ENCODE peak calls at places on chromosome 18, in eight cellular contexts. Z is RWPE1; H is AG04449; Y is CD8-positive, alpha-beta T cell; U is lower lobe of right lung; D is A549; V is heart left ventricle; P is GM23338. R is an unnamed sample.

GRCh38 chr18:49697049-49697448 is 116.3 kb downstream of the ACAA2 start:
- DNase-seq in Z (no peak), H (no peak), Y (no peak), U (no peak), D (no peak), V (no peak), P (no peak), R (no peak)

GRCh38 chr18:3579701-3580100 is 129.7 kb downstream of the TGIF1 start:
- DNase-seq in Z (no peak), H (peak), Y (no peak), U (no peak), D (no peak), V (no peak), P (no peak), R (no peak)

GRCh38 chr18:210780-211179 is 52.4 kb downstream of the USP14 start:
- DNase-seq in Z (no peak), H (no peak), Y (no peak), U (no peak), D (no peak), V (no peak), P (peak), R (no peak)

GRCh38 chr18:24103622-24104021 is 35.2 kb upstream of the CABYR start:
- DNase-seq in Z (no peak), H (no peak), Y (no peak), U (no peak), D (no peak), V (no peak), P (no peak), R (no peak)

GRCh38 chr18:45107425-45107824 is 426.7 kb downstream of the SETBP1 start:
- DNase-seq in Z (peak), H (no peak), Y (no peak), U (no peak), D (no peak), V (no peak), P (no peak), R (no peak)

GRCh38 chr18:41665210-41665609 is 289.8 kb upstream of the PIK3C3 start:
- DNase-seq in Z (no peak), H (no peak), Y (no peak), U (no peak), D (no peak), V (no peak), P (no peak), R (no peak)

GRCh38 chr18:51235011-51235789 is 37.7 kb upstream of the MEX3C start:
- DNase-seq in Z (peak), H (no peak), Y (no peak), U (no peak), D (peak), V (no peak), P (no peak), R (no peak)

GRCh38 chr18:79798346-79798998 is 734 bp downstream of the KCNG2 start:
- DNase-seq in Z (no peak), H (no peak), Y (no peak), U (no peak), D (no peak), V (no peak), P (peak), R (peak)

GRCh38 chr18:29226201-29226600 is 1049.3 kb upstream of the CDH2 start:
- DNase-seq in Z (no peak), H (no peak), Y (no peak), U (no peak), D (no peak), V (no peak), P (no peak), R (no peak)

GRCh38 chr18:6589979-6590725 is 139.4 kb upstream of the ARHGAP28 start:
- DNase-seq in Z (no peak), H (no peak), Y (no peak), U (no peak), D (no peak), V (no peak), P (no peak), R (no peak)

GRCh38 chr18:49728542-49728941 is 84.8 kb downstream of the ACAA2 start:
- DNase-seq in Z (no peak), H (no peak), Y (no peak), U (peak), D (peak), V (no peak), P (peak), R (no peak)

GRCh38 chr18:61572871-61573270 is 239.6 kb downstream of the CDH20 start:
- DNase-seq in Z (no peak), H (peak), Y (no peak), U (no peak), D (no peak), V (no peak), P (no peak), R (no peak)

GRCh38 chr18:51275712-51276473 is 78.4 kb upstream of the MEX3C start:
- DNase-seq in Z (no peak), H (no peak), Y (no peak), U (no peak), D (no peak), V (peak), P (no peak), R (no peak)

GRCh38 chr18:54879691-54880090 is 51.4 kb downstream of the RAB27B start:
- DNase-seq in Z (no peak), H (no peak), Y (no peak), U (no peak), D (no peak), V (no peak), P (no peak), R (no peak)
- TF ChIP-seq CTCF in Z (no peak), H (no peak), Y (no peak), U (no peak), D (no peak), V (no peak), P (no peak), R (no peak)

GRCh38 chr18:48689548-48689947 is 150.7 kb downstream of the CTIF start:
- DNase-seq in Z (no peak), H (no peak), Y (no peak), U (no peak), D (no peak), V (no peak), P (no peak), R (no peak)

GRCh38 chr18:48687694-48688042 is 148.8 kb downstream of the CTIF start:
- DNase-seq in Z (no peak), H (no peak), Y (no peak), U (no peak), D (no peak), V (no peak), P (no peak), R (no peak)

GRCh38 chr18:48693006-48693405 is 154.2 kb downstream of the CTIF start:
- DNase-seq in Z (no peak), H (no peak), Y (no peak), U (no peak), D (no peak), V (no peak), P (no peak), R (no peak)

GRCh38 chr18:48690494-48690893 is 151.7 kb downstream of the CTIF start:
- DNase-seq in Z (no peak), H (no peak), Y (no peak), U (no peak), D (no peak), V (no peak), P (no peak), R (no peak)

GRCh38 chr18:48688961-48689360 is 150.1 kb downstream of the CTIF start:
- DNase-seq in Z (no peak), H (no peak), Y (no peak), U (no peak), D (no peak), V (no peak), P (no peak), R (no peak)
- TF ChIP-seq CTCF in Z (no peak), H (no peak), Y (no peak), U (no peak), D (no peak), V (no peak), P (no peak), R (no peak)

GRCh38 chr18:25561923-25562322 is 210.0 kb upstream of the ZNF521 start:
- DNase-seq in Z (no peak), H (no peak), Y (no peak), U (no peak), D (peak), V (no peak), P (peak), R (no peak)
- TF ChIP-seq CTCF in Z (no peak), H (peak), Y (no peak), U (peak), D (no peak), V (peak), P (peak), R (peak)

DNA sequence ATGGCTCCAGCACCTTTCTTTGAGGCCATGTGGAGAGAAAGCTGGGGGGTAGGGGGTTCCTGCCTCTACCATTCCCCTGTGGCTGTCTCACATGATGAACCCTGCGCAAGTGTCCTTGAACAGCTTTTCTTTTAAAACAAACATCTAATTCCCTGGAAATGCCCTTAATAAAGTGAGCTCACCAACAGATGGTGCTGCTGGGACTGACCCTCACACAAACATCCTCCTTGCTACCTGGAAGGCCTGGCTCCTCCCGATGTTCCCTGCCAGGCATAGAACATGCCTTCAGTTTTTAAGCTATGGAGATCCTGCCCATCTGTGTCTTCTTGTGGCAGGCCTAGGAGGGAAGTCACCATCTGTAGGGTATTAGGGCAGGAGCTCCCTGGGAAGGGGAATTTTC is 60.7 kb upstream of the GATA6 start:
- DNase-seq in Z (no peak), H (no peak), Y (no peak), U (no peak), D (no peak), V (no peak), P (peak), R (no peak)
- TF ChIP-seq CTCF in Z (no peak), H (no peak), Y (no peak), U (no peak), D (no peak), V (peak), P (peak), R (no peak)

GRCh38 chr18:54679318-54680149 is 88.5 kb downstream of the DYNAP start:
- DNase-seq in Z (peak), H (peak), Y (no peak), U (no peak), D (peak), V (no peak), P (peak), R (no peak)
- TF ChIP-seq CTCF in Z (peak), H (peak), Y (no peak), U (peak), D (peak), V (peak), P (peak), R (peak)

GRCh38 chr18:77061946-77062517 is 70.6 kb downstream of the MBP start:
- DNase-seq in Z (no peak), H (no peak), Y (peak), U (peak), D (no peak), V (no peak), P (peak), R (no peak)
- TF ChIP-seq CTCF in Z (no peak), H (no peak), Y (no peak), U (peak), D (no peak), V (no peak), P (peak), R (no peak)

DNA sequence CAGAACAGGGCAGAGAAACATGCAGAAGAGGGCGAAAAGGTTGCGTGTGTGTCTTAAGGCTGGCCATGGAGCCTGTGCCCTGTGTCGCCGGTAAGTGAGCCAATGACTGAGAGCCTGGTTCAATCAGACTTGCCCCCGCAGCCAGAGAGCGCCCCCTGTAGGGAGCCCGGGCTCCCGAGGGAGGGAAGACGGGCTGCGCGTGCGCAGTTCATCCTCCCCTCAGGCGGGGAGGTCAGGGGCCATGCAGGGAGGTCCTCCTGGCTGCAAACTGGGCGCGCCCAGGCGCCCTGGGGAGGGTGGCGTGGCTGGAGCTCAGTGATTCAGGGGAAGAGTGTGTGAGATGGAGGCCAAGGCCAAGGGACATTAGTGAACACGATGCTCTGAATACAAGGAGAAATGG is 276.6 kb downstream of the PHLPP1 start:
- DNase-seq in Z (no peak), H (no peak), Y (no peak), U (no peak), D (no peak), V (no peak), P (peak), R (no peak)
- TF ChIP-seq CTCF in Z (no peak), H (no peak), Y (no peak), U (no peak), D (no peak), V (no peak), P (peak), R (no peak)

DNA sequence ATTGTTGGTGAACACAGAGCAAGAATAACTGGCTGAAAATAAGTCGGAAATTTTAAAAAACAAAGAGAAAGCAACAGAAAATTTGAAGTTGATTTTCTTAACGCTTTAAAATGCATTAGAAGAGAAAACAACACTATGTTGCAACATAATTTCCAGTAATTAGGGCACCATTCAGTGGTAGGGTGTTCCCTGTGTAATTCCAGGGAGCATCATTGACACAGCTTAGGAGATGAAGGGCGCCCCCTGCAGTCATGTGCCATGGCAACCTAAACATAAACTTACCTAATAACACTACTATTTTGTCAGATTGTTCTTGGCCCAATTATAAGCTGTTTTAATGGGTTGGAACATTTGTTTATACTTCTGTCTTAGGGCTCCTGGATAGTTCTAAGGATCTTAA is 99.6 kb downstream of the DTNA start:
- DNase-seq in Z (no peak), H (no peak), Y (no peak), U (no peak), D (no peak), V (peak), P (peak), R (no peak)
- TF ChIP-seq CTCF in Z (peak), H (peak), Y (no peak), U (peak), D (no peak), V (peak), P (peak), R (peak)

GRCh38 chr18:2082676-2083075 is 488.6 kb downstream of the METTL4 start:
- DNase-seq in Z (no peak), H (no peak), Y (no peak), U (no peak), D (no peak), V (no peak), P (no peak), R (no peak)

GRCh38 chr18:2089416-2089815 is 481.9 kb downstream of the METTL4 start:
- DNase-seq in Z (no peak), H (no peak), Y (no peak), U (no peak), D (no peak), V (no peak), P (no peak), R (no peak)

GRCh38 chr18:2086439-2086838 is 484.9 kb downstream of the METTL4 start:
- DNase-seq in Z (no peak), H (no peak), Y (no peak), U (no peak), D (no peak), V (no peak), P (no peak), R (no peak)

GRCh38 chr18:2087877-2088673 is 483.2 kb downstream of the METTL4 start:
- DNase-seq in Z (no peak), H (no peak), Y (no peak), U (no peak), D (no peak), V (peak), P (no peak), R (no peak)

DNA sequence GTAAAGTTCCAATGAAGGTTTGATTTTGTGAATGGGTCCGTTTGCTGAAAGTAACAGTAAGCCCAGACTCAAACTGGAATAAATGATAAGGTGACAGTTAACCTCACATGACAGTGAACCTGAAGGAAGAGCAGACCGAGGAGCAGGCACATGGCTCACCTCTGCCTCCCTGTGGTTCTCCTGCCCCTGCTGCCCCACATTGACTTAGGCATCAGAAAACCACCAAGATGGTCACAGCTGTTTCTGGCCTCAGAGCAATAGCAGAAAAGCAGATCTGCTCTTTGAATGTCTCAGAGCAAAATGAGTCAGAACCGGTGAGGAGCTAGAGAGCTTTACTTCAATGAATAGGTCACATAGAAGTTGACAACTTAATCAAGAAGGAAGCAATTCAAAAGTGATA is 487.6 kb downstream of the METTL4 start:
- DNase-seq in Z (no peak), H (no peak), Y (no peak), U (no peak), D (no peak), V (no peak), P (peak), R (no peak)
- TF ChIP-seq CTCF in Z (no peak), H (no peak), Y (no peak), U (no peak), D (no peak), V (peak), P (peak), R (peak)

GRCh38 chr18:46408334-46408987 is 248.6 kb downstream of the LOXHD1 start:
- DNase-seq in Z (no peak), H (no peak), Y (no peak), U (no peak), D (peak), V (no peak), P (peak), R (no peak)
- TF ChIP-seq CTCF in Z (no peak), H (no peak), Y (no peak), U (no peak), D (no peak), V (peak), P (peak), R (peak)